ENCODE peak calls at places on chromosomes 5 and 9, in five cellular contexts. A is HCT116, U is GM23248, S is endothelial cell of umbilical vein, N is GM12878. T is an unnamed sample.

GRCh38 chr9:89623925-89624420 is 19.2 kb downstream of the GADD45G start:
- DNase-seq in A (no peak), U (no peak), N (no peak), S (no peak), T (no peak)

GRCh38 chr5:142664067-142664466 is 21.8 kb downstream of the FGF1 start:
- DNase-seq in N (no peak), A (no peak), S (no peak), U (no peak), T (no peak)

GRCh38 chr5:23523031-23523430 is 15.6 kb downstream of the PRDM9 start:
- DNase-seq in A (no peak), U (no peak), S (no peak), N (no peak), T (no peak)

GRCh38 chr5:139655727-139656271 is 7.7 kb downstream of the CXXC5 start:
- DNase-seq in S (no peak), A (no peak), N (no peak), U (peak; percentile 80), T (peak; percentile 67)

GRCh38 chr9:6197330-6197729 is 18.3 kb upstream of the IL33 start:
- DNase-seq in S (peak; percentile 67), U (peak; percentile 65), A (peak; percentile 12), N (no peak), T (peak; percentile 63)

GRCh38 chr5:177131711-177132503 is 1.7 kb upstream of the NSD1 start:
- DNase-seq in N (no peak), A (no peak), S (no peak), U (no peak), T (peak; percentile 35)

GRCh38 chr5:169716287-169716686 is 79.2 kb downstream of the DOCK2 start:
- DNase-seq in S (peak; percentile 88), U (peak; percentile 77), A (no peak), N (no peak), T (no peak)

GRCh38 chr5:171676286-171676944 is 109.2 kb upstream of the SMIM23 start:
- DNase-seq in S (no peak), A (no peak), N (no peak), U (no peak), T (no peak)

GRCh38 chr5:100697970-100698369 is 162.8 kb downstream of the FAM174A start:
- DNase-seq in N (no peak), A (no peak), S (no peak), U (peak; percentile 3), T (no peak)

GRCh38 chr9:73916016-73916673 is 581.0 kb upstream of the RORB start:
- DNase-seq in N (no peak), S (no peak), U (peak; percentile 1), A (no peak), T (peak; percentile 56)

GRCh38 chr5:144484124-144484897 is 313.6 kb downstream of the KCTD16 start:
- DNase-seq in N (no peak), U (peak; percentile 89), A (no peak), S (peak; percentile 39), T (no peak)

GRCh38 chr5:127313379-127313778 is 22.8 kb downstream of the MEGF10 start:
- DNase-seq in S (no peak), A (no peak), U (no peak), N (no peak), T (no peak)

GRCh38 chr9:121498150-121498486 is 1.5 kb downstream of the GGTA1 start:
- DNase-seq in A (peak; percentile 77), S (peak; percentile 83), N (peak; percentile 21), U (peak; percentile 85), T (peak; percentile 88)

GRCh38 chr5:104170906-104171305 is 608.3 kb upstream of the NUDT12 start:
- DNase-seq in U (no peak), N (no peak), S (no peak), A (no peak), T (no peak)

GRCh38 chr9:116589392-116590354 is 97.4 kb upstream of the TRIM32 start:
- DNase-seq in U (peak; percentile 74), S (peak; percentile 21), A (peak; percentile 72), N (no peak), T (peak; percentile 65)

GRCh38 chr9:36924071-36924470 is 110.0 kb downstream of the PAX5 start:
- DNase-seq in U (peak; percentile 94), N (peak; percentile 30), A (peak; percentile 87), S (peak; percentile 57), T (no peak)

GRCh38 chr5:38445374-38446028 is 110.9 kb downstream of the LIFR start:
- DNase-seq in N (no peak), A (no peak), U (no peak), S (peak; percentile 9), T (no peak)

GRCh38 chr9:88179080-88179521 is 40.8 kb upstream of the SPATA31C2 start:
- DNase-seq in U (no peak), N (no peak), S (no peak), A (no peak), T (no peak)

GRCh38 chr5:122076669-122077450 is 1.2 kb downstream of the LOX start:
- DNase-seq in U (peak; percentile 83), N (no peak), A (no peak), S (peak; percentile 88), T (peak; percentile 82)

DNA sequence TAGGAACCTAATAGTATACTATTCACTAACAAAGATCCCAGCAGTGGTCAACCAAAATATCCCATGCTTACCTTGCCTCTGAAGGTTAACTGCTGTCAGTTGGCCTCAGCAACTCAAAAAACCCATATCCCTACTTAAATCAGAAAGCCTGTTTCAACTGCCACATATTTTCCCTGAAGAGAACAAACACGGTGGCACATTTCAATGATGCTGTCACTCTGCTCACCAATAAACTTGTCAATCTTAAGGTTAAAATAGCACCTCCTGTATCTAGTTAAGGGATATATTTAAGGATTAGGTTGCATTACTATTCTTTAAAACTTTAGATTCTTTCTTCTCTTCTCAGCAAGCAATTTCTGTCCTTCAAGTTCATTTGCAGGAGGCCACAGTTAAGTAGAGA is 986.9 kb downstream of the CDH18 start:
- DNase-seq in N (no peak), S (no peak), A (no peak), U (no peak), T (no peak)
- TF ChIP-seq EZH2 in N (no peak), S (no peak), A (no peak), U (no peak), T (no peak)

DNA sequence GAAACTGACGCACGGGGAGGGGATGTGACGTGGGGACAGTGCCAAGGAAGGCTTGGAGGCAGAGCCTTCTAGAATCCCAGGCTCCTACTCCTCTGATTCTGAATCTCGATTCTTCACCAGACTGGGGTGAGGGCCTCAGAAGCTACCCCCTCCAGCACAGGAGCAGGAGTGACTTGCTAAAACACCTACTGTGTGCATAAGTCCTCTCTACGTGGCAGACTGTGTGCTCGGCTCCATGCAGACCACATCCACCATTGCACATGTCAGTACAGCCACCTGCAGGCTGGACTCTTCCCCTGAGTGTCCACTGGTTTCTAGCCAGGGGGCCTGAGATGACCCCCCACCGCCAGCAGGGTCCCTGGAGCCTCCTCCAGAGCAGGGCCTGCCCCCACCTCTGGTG is 71.2 kb upstream of the SARDH start:
- DNase-seq in N (no peak), A (no peak), S (no peak), U (no peak), T (no peak)
- H2AFZ ChIP-seq in N (no peak overlapping the region), A (no peak overlapping the region), S (no peak overlapping the region), U (no peak overlapping the region), T (no peak overlapping the region)

DNA sequence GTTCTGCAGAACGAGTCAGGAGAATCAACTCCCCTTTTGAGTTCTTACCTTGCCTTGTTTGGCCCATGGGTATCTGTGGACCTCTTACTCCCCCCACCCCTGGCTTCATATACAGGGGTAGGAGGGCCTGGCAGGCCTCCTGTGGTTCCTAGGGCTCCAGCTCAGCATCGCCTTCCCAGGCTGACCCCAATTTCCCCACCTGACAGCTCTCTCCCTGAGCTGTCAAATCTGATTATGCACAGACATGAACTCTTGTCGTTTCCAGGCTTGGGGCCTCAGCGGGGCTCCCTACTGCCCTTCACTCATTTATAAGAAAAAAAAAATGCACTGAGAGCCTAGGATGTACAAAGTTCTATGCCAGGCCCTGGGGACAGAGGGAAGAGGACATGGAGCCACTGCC is 67.9 kb downstream of the PTPN3 start:
- DNase-seq in U (no peak), A (no peak), S (no peak), N (no peak), T (no peak)
- TF ChIP-seq EZH2 in U (no peak), A (no peak), S (no peak), N (no peak), T (no peak)

DNA sequence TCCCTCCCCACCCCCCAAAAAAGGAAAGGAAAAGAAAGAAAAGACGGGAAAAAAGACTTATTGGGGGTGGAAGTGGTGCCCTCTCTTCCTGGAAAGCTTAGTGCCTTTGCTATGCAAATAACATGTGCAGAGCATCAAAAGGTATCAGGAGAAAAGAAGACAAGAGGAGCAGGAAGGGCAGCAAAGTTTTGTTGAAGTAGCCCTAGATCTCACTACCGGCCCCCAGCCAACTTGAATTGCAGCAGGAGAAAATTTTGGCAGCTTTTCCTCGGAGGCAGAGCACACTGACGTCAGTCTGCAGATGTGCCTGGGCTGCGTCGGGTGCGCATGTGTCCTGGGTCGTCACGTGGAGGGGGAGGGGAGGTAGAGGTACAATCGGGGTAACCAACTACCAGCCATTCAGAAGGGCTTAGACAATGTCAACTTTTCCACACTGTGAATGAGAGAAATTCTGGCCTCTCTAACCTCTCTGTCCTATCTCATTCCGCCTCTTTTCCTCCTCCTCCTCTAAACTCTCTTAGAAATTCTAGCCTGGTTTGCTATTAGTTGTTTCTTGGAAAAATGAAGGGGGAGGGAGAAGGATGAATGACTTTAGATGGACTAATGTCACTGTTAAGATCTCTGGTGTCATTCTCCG is at the start of gene ADAMTS6:
- DNase-seq in U (peak; percentile 100), S (peak; percentile 94), N (peak; percentile 55), A (peak; percentile 43), T (peak; percentile 86)
- H2AFZ ChIP-seq in U (peak within 1 kb of the TSS; percentile 77), S (peak within 1 kb of the TSS; percentile 93), N (peak within 1 kb of the TSS; percentile 98), A (peak within 1 kb of the TSS; percentile 96), T (peak within 1 kb of the TSS; percentile 88)

GRCh38 chr5:403995-404394 is 39.0 kb upstream of the EXOC3 start:
- DNase-seq in A (no peak), N (no peak), S (no peak), U (no peak), T (no peak)
- TF ChIP-seq EZH2 in A (no peak), N (no peak), S (no peak), U (no peak), T (no peak)

GRCh38 chr5:168481330-168481788 is 4.9 kb upstream of the RARS1 start:
- DNase-seq in U (no peak), A (no peak), N (peak; percentile 93), S (no peak), T (no peak)
- H2AFZ ChIP-seq in U (no peak overlapping the region), A (no peak overlapping the region), N (peak overlapping the region; percentile 38), S (no peak overlapping the region), T (no peak overlapping the region)

GRCh38 chr9:99031994-99032393 is 72.9 kb upstream of the TGFBR1 start:
- DNase-seq in N (no peak), U (no peak), S (no peak), A (no peak), T (no peak)

GRCh38 chr9:99031319-99031718 is 73.6 kb upstream of the TGFBR1 start:
- DNase-seq in N (no peak), U (no peak), A (no peak), S (no peak), T (no peak)

GRCh38 chr9:99030610-99031009 is 74.3 kb upstream of the TGFBR1 start:
- DNase-seq in N (no peak), U (no peak), A (no peak), S (no peak), T (no peak)

GRCh38 chr9:99035313-99035712 is 69.6 kb upstream of the TGFBR1 start:
- DNase-seq in N (no peak), A (no peak), U (no peak), S (no peak), T (no peak)

DNA sequence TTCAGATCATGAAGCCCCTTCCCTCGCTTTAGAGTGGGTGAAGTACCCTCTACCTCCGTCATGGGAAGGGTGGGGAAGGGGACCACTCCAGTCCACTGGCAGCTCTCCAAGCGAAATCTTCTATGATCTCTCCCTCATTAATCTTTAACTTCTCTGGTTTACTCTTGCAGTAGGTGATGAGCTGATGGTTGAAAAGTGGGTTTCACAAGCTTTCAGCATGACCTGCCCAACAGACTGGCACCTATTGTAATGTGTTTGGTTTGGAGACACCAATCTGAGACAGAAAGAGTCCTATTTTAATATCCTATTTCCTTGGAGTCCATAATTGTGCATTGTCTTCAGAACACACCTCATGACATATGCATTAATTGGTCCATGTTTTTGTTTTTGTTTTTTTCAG is 70.8 kb upstream of the TGFBR1 start:
- DNase-seq in S (no peak), U (no peak), N (no peak), A (no peak), T (no peak)
- TF ChIP-seq EZH2 in S (no peak), U (no peak), N (no peak), A (no peak), T (no peak)

T was measured in neural progenitor cell.